ENCODE peak calls at places on chromosomes 6 and 20, in four cellular contexts. One of them, this sample, is unnamed.

GRCh38 chr6:72084992-72085569 is 198.7 kb downstream of the RIMS1 start:
- DNase-seq in heart right ventricle: no peak
- DNase-seq in T-cell: no peak
- DNase-seq in foreskin fibroblast: peak
- DNase-seq in this sample: peak

GRCh38 chr6:56683882-56684281 is 41.2 kb upstream of the DST start:
- DNase-seq in heart right ventricle: peak
- DNase-seq in T-cell: no peak
- DNase-seq in foreskin fibroblast: peak
- DNase-seq in this sample: no peak

GRCh38 chr6:157225575-157225995 is 97.7 kb downstream of the TMEM242 start:
- DNase-seq in heart right ventricle: no peak
- DNase-seq in T-cell: no peak
- DNase-seq in foreskin fibroblast: no peak
- DNase-seq in this sample: no peak

GRCh38 chr20:1050440-1050839 is 48.3 kb upstream of the RSPO4 start:
- DNase-seq in heart right ventricle: no peak
- DNase-seq in T-cell: no peak
- DNase-seq in foreskin fibroblast: no peak
- DNase-seq in this sample: no peak

GRCh38 chr6:134609862-134610261 is 291.9 kb upstream of the SGK1 start:
- DNase-seq in heart right ventricle: no peak
- DNase-seq in T-cell: no peak
- DNase-seq in foreskin fibroblast: no peak
- DNase-seq in this sample: no peak

GRCh38 chr6:158706369-158706982 is 56.6 kb downstream of the SYTL3 start:
- DNase-seq in heart right ventricle: peak
- DNase-seq in T-cell: no peak
- DNase-seq in foreskin fibroblast: peak
- DNase-seq in this sample: no peak

GRCh38 chr6:82878812-82879211 is 186.8 kb downstream of the UBE3D start:
- DNase-seq in heart right ventricle: no peak
- DNase-seq in T-cell: no peak
- DNase-seq in foreskin fibroblast: peak
- DNase-seq in this sample: no peak

GRCh38 chr6:9647043-9647520 is 767.8 kb downstream of the TFAP2A start:
- DNase-seq in heart right ventricle: no peak
- DNase-seq in T-cell: no peak
- DNase-seq in foreskin fibroblast: no peak
- DNase-seq in this sample: no peak

GRCh38 chr20:61980647-61981583 is 84.8 kb downstream of the TAF4 start:
- DNase-seq in heart right ventricle: peak
- DNase-seq in T-cell: no peak
- DNase-seq in foreskin fibroblast: peak
- DNase-seq in this sample: no peak